ENCODE peak calls at places on chromosomes 4 and X, in eight cellular contexts. O is ovary, D is fibroblast of mammary gland, K is NT2/D1, P is NB4, Y is astrocyte of the spinal cord, L is mesendoderm, I is pancreas. V is an unnamed sample.

GRCh38 chrX:12975999-12976558 is 1.2 kb downstream of the TMSB4X start:
- DNase-seq in O (peak), D (no peak), K (no peak), P (peak), Y (peak), L (peak), I (peak), V (peak)

GRCh38 chr4:22496165-22496813 is 19.6 kb downstream of the ADGRA3 start:
- DNase-seq in O (no peak), D (peak), K (no peak), P (no peak), Y (no peak), L (no peak), I (no peak), V (no peak)

GRCh38 chrX:108036298-108036973 is 8.4 kb upstream of the VSIG1 start:
- DNase-seq in O (no peak), D (peak), K (no peak), P (peak), Y (peak), L (peak), I (no peak), V (no peak)

GRCh38 chr4:5866841-5867782 is 25.8 kb downstream of the CRMP1 start:
- DNase-seq in O (no peak), D (no peak), K (no peak), P (no peak), Y (no peak), L (no peak), I (no peak), V (no peak)

GRCh38 chrX:112614640-112615039 is 65.1 kb downstream of the LHFPL1 start:
- DNase-seq in O (no peak), D (peak), K (peak), P (no peak), Y (peak), L (peak), I (no peak), V (no peak)

GRCh38 chrX:110086916-110087484 is 84.1 kb downstream of the TMEM164 start:
- DNase-seq in O (no peak), D (peak), K (no peak), P (peak), Y (peak), L (peak), I (no peak), V (no peak)

GRCh38 chrX:115058276-115058675 is 40.9 kb upstream of the IL13RA2 start:
- DNase-seq in O (no peak), D (peak), K (no peak), P (no peak), Y (peak), L (no peak), I (no peak), V (peak)

GRCh38 chrX:133297284-133297683 is 79.1 kb upstream of the TFDP3 start:
- DNase-seq in O (no peak), D (peak), K (no peak), P (no peak), Y (peak), L (no peak), I (no peak), V (no peak)

GRCh38 chr4:59553063-59553738 is 1646.9 kb upstream of the ADGRL3 start:
- DNase-seq in O (no peak), D (peak), K (no peak), P (peak), Y (no peak), L (peak), I (no peak), V (no peak)

GRCh38 chrX:87526281-87526680 is 8.7 kb downstream of the KLHL4 start:
- DNase-seq in O (no peak), D (no peak), K (no peak), P (no peak), Y (no peak), L (no peak), I (no peak), V (no peak)

GRCh38 chr4:113349400-113349799 is 299.9 kb downstream of the ANK2 start:
- DNase-seq in O (no peak), D (no peak), K (no peak), P (peak), Y (no peak), L (no peak), I (no peak), V (no peak)

GRCh38 chr4:85291226-85291625 is 183.7 kb upstream of the ARHGAP24 start:
- DNase-seq in O (no peak), D (no peak), K (no peak), P (no peak), Y (no peak), L (no peak), I (no peak), V (no peak)

GRCh38 chr4:105895609-105896460 is 564 bp downstream of the NPNT start:
- DNase-seq in O (peak), D (no peak), K (no peak), P (no peak), Y (peak), L (no peak), I (peak), V (peak)

GRCh38 chr4:163548481-163549243 is 54.2 kb downstream of the TMA16 start:
- DNase-seq in O (no peak), D (peak), K (no peak), P (peak), Y (peak), L (peak), I (no peak), V (no peak)

GRCh38 chr4:2767046-2767704 is 11.0 kb upstream of the TNIP2 start:
- DNase-seq in O (no peak), D (no peak), K (no peak), P (no peak), Y (no peak), L (no peak), I (no peak), V (no peak)

GRCh38 chrX:70762285-70762684 is 146.2 kb downstream of the TEX11 start:
- DNase-seq in O (no peak), D (no peak), K (peak), P (peak), Y (no peak), L (peak), I (no peak), V (no peak)

GRCh38 chr4:19038231-19038630 is 1016.7 kb upstream of the LCORL start:
- DNase-seq in O (no peak), D (no peak), K (no peak), P (no peak), Y (no peak), L (no peak), I (no peak), V (no peak)

GRCh38 chr4:19034089-19034488 is 1012.5 kb upstream of the LCORL start:
- DNase-seq in O (no peak), D (no peak), K (no peak), P (no peak), Y (no peak), L (no peak), I (no peak), V (no peak)

GRCh38 chr4:19039816-19040215 is 1018.3 kb upstream of the LCORL start:
- DNase-seq in O (no peak), D (no peak), K (no peak), P (no peak), Y (no peak), L (no peak), I (no peak), V (no peak)
- H3K4me3 ChIP-seq in O (no peak), D (no peak), K (no peak), P (no peak), Y (no peak), L (no peak), I (no peak), V (no peak)

GRCh38 chr4:137360701-137361213 is 171.5 kb downstream of the PCDH18 start:
- DNase-seq in O (no peak), D (no peak), K (no peak), P (no peak), Y (no peak), L (no peak), I (no peak), V (no peak)

GRCh38 chr4:137367608-137368007 is 164.7 kb downstream of the PCDH18 start:
- DNase-seq in O (no peak), D (peak), K (no peak), P (no peak), Y (peak), L (no peak), I (no peak), V (no peak)

GRCh38 chr4:137361756-137362470 is 170.4 kb downstream of the PCDH18 start:
- DNase-seq in O (no peak), D (peak), K (no peak), P (no peak), Y (peak), L (no peak), I (no peak), V (no peak)

GRCh38 chr4:137359691-137360315 is 172.5 kb downstream of the PCDH18 start:
- DNase-seq in O (no peak), D (peak), K (no peak), P (no peak), Y (peak), L (no peak), I (no peak), V (no peak)

GRCh38 chr4:137363496-137363895 is 168.8 kb downstream of the PCDH18 start:
- DNase-seq in O (no peak), D (no peak), K (no peak), P (no peak), Y (no peak), L (no peak), I (no peak), V (no peak)
- H3K4me3 ChIP-seq in O (no peak), D (no peak), K (no peak), P (no peak), Y (no peak), L (no peak), I (no peak), V (no peak)

GRCh38 chr4:77092832-77093800 is 17.3 kb upstream of the CCNI start:
- DNase-seq in O (no peak), D (peak), K (no peak), P (peak), Y (peak), L (peak), I (no peak), V (no peak)
- H3K4me3 ChIP-seq in O (no peak), D (no peak), K (no peak), P (no peak), Y (no peak), L (no peak), I (no peak), V (no peak)

GRCh38 chr4:83216856-83217683 is 67.5 kb downstream of the COQ2 start:
- DNase-seq in O (no peak), D (no peak), K (no peak), P (no peak), Y (no peak), L (no peak), I (no peak), V (no peak)
- H3K4me3 ChIP-seq in O (no peak), D (no peak), K (no peak), P (no peak), Y (no peak), L (no peak), I (no peak), V (no peak)

GRCh38 chr4:150278206-150278605 is 200.0 kb downstream of the DCLK2 start:
- DNase-seq in O (no peak), D (no peak), K (no peak), P (no peak), Y (no peak), L (no peak), I (no peak), V (no peak)
- H3K4me3 ChIP-seq in O (no peak), D (no peak), K (no peak), P (no peak), Y (no peak), L (no peak), I (no peak), V (no peak)

V was measured in heart left ventricle.